ENCODE peak calls at places on chromosomes 11 and 22, in nine cellular contexts. R is cardiac muscle cell, E is K562, S is ovary, H is lower lobe of right lung, O is MM.1S, C is AG04450, Y is A549, P is WERI-Rb-1. N is an unnamed sample. For H3K9me3, the result is how much of the 10 kb centered on the place peaks cover.

GRCh38 chr11:73493838-73494598 is 103.9 kb downstream of the FAM168A start:
- DNase-seq in C (peak), S (no peak), R (peak), Y (peak), E (no peak), O (no peak), H (no peak), P (no peak), N (no peak)

GRCh38 chr11:72844356-72844755 is 30.1 kb downstream of the ATG16L2 start:
- DNase-seq in S (peak), E (no peak), H (no peak), Y (no peak), O (no peak), R (peak), C (peak), P (no peak), N (no peak)

GRCh38 chr22:39724390-39724789 is 153.8 kb downstream of the CACNA1I start:
- DNase-seq in E (peak), C (no peak), S (no peak), P (no peak), Y (peak), R (no peak), O (no peak), H (no peak), N (no peak)

GRCh38 chr11:67119577-67120391 is 721 bp downstream of the KDM2A start:
- DNase-seq in H (peak), Y (peak), C (no peak), P (no peak), S (peak), R (peak), E (peak), O (peak), N (peak)

GRCh38 chr11:130897262-130898182 is 18.8 kb downstream of the SNX19 start:
- DNase-seq in Y (peak), P (no peak), E (no peak), R (no peak), S (peak), C (peak), H (peak), O (no peak), N (no peak)

GRCh38 chr22:23685205-23685784 is 5.5 kb upstream of the RGL4 start:
- DNase-seq in P (no peak), C (no peak), S (no peak), O (no peak), R (no peak), E (peak), Y (no peak), H (no peak), N (no peak)

GRCh38 chr11:95279921-95280861 is 49.2 kb upstream of the SESN3 start:
- DNase-seq in O (no peak), S (no peak), Y (no peak), C (no peak), R (no peak), H (no peak), E (no peak), P (peak), N (no peak)

GRCh38 chr11:68670208-68670992 is 13.9 kb upstream of the GAL start:
- DNase-seq in Y (no peak), C (no peak), P (no peak), O (no peak), R (no peak), E (no peak), H (no peak), S (no peak), N (no peak)

GRCh38 chr11:84719935-84720577 is 907.1 kb downstream of the DLG2 start:
- DNase-seq in O (no peak), S (no peak), C (no peak), R (peak), Y (no peak), E (no peak), P (peak), H (peak), N (no peak)

GRCh38 chr11:33895752-33896137 is 3.9 kb upstream of the LMO2 start:
- DNase-seq in Y (no peak), H (no peak), P (peak), O (no peak), R (no peak), E (no peak), C (no peak), S (no peak), N (no peak)

GRCh38 chr11:121538054-121538453 is 85.3 kb upstream of the SORL1-AS1 start:
- DNase-seq in H (no peak), C (no peak), Y (no peak), P (no peak), O (peak), S (no peak), R (no peak), E (no peak), N (no peak)

GRCh38 chr11:8732748-8733241 is 50.2 kb downstream of the RPL27A start:
- DNase-seq in O (no peak), R (no peak), C (no peak), E (no peak), H (no peak), Y (no peak), P (no peak), S (peak), N (no peak)

GRCh38 chr22:23152238-23153114 is 7.2 kb downstream of the RAB36 start:
- DNase-seq in O (no peak), C (no peak), S (no peak), Y (no peak), E (no peak), H (no peak), P (no peak), R (no peak), N (no peak)

GRCh38 chr11:71927813-71928738 is at the start of gene XNDC1N:
- DNase-seq in R (peak), P (peak), S (peak), Y (peak), O (peak), H (peak), E (peak), C (peak), N (peak)

GRCh38 chr22:38233427-38233826 is 31.6 kb downstream of the MAFF start:
- DNase-seq in C (no peak), P (no peak), E (no peak), H (no peak), O (no peak), Y (no peak), R (no peak), S (no peak), N (no peak)

GRCh38 chr11:121889931-121890330 is 226.1 kb downstream of the BLID start:
- DNase-seq in Y (no peak), R (no peak), E (no peak), C (no peak), P (no peak), O (no peak), S (no peak), H (no peak), N (no peak)

GRCh38 chr22:47206819-47207218 is 444.4 kb downstream of the TBC1D22A start:
- DNase-seq in O (no peak), E (no peak), C (no peak), H (no peak), P (no peak), Y (no peak), S (no peak), R (no peak), N (no peak)

GRCh38 chr11:47461876-47462275 is 12.9 kb upstream of the RAPSN start:
- DNase-seq in R (no peak), S (no peak), E (no peak), O (no peak), C (no peak), P (no peak), H (no peak), Y (no peak), N (no peak)

DNA sequence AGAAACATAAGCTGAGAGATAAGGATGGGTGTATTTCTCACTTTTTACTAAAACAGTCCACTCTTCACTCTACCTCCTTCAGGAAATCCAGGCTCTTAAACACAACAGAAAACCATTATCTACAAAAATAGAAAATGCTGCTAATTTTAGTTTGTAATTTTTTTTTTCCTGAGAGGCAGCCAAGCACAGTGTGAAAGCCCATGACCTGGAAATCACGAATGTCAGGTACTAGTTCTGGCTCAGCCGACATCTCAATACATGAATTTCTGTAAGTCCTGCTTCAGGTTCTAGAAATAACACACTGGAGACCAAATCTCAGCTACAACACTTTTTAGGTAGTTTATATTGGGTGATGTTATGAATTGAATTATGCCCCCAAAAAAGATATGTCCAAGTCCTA is 308.9 kb downstream of the KCNA4 start:
- DNase-seq in R (no peak), Y (no peak), E (no peak), S (no peak), H (no peak), O (no peak), C (no peak), P (no peak), N (no peak)
- H3K9me3 ChIP-seq in R (under half), Y (under half), E (under half), S (under half), H (under half), O (under half), C (under half), P (under half), N (under half)

DNA sequence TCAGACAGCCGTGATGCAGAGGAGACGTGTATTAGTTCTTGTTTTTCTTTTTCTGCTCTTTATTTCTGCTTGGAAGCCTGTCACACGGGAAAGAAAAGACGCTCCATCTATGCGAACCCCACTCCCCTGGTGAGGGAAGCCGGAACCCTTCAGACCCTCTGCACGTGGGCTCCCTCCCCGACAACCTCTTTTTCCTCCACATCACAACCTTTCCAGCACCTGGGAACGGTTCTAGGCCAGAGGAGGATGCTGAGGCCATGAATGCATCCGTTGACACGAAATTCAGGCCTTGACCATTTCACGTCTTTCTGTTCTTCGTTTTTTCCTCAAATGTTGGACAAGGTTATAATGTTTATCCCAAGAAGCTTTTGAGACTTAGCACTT is 85.3 kb upstream of the WNT7B start:
- DNase-seq in O (no peak), H (no peak), R (no peak), C (no peak), S (no peak), E (no peak), P (no peak), Y (no peak), N (no peak)
- H3K27ac ChIP-seq in O (no peak), H (peak), R (no peak), C (no peak), S (peak), E (no peak), P (no peak), Y (no peak), N (no peak)

GRCh38 chr22:33789690-33790253 is 130.5 kb downstream of the LARGE1 start:
- DNase-seq in C (no peak), S (no peak), Y (no peak), O (no peak), P (no peak), E (no peak), R (no peak), H (no peak), N (no peak)
- H3K9me3 ChIP-seq in C (under half), S (under half), Y (under half), O (under half), P (under half), E (under half), R (under half), H (under half), N (under half)

DNA sequence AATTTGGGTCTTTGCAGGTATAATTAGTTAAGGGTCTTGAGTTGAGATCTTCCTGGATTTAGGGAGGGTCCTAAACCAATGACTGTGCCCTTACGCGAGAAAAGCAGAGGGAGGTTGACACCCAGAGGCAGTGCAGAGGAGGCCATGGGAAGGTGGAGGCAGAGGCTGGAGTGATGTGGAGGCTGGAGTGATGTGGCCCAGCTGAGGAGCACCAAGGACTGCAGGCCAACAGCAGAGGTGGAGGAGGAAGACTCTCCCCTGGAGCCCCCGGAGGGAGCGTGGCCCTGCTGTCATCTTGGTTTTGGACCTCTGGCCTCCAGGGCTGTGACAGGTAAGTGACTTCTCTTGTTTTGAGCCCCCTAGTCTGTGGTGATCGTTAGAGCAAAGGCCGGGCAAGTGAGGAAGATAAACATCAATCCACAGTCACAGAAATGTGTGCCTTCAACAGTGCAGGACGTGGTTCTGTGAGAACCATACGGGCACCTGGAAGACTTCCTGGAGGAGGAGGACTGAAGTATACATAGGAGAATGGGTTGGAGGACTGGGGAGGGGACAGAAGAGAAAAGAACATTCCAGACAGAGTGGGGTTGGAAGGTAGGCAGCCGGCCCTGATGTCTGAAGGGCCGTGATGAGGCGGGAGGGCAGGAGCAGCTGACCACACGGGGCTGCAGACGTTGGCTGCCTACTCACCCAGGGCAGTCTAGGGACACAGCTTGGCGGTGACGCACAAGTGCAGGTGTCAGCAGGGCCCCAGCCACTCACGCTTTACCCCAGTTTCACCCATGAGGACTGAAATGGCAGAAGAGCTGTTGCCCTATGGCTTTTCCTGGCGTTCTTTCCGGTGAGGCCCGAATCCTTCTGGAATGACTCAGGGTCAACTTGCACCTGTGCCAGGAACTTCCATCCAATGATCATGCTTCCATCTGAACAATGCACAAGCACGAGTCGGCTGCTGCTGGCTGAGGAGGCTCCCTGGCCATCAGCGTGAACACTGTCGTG is 270.2 kb downstream of the CTTN start:
- DNase-seq in R (no peak), E (no peak), H (peak), C (no peak), S (no peak), Y (no peak), P (no peak), O (no peak), N (no peak)
- H3K27ac ChIP-seq in R (no peak), E (no peak), H (no peak), C (no peak), S (no peak), Y (no peak), P (no peak), O (no peak), N (no peak)

GRCh38 chr11:17368551-17368950 is 17.0 kb downstream of the NCR3LG1 start:
- DNase-seq in Y (no peak), S (no peak), R (no peak), O (no peak), P (no peak), E (no peak), C (no peak), H (no peak), N (no peak)
- H3K9me3 ChIP-seq in Y (under half), S (under half), R (under half), O (under half), P (under half), E (under half), C (under half), H (under half), N (under half)

DNA sequence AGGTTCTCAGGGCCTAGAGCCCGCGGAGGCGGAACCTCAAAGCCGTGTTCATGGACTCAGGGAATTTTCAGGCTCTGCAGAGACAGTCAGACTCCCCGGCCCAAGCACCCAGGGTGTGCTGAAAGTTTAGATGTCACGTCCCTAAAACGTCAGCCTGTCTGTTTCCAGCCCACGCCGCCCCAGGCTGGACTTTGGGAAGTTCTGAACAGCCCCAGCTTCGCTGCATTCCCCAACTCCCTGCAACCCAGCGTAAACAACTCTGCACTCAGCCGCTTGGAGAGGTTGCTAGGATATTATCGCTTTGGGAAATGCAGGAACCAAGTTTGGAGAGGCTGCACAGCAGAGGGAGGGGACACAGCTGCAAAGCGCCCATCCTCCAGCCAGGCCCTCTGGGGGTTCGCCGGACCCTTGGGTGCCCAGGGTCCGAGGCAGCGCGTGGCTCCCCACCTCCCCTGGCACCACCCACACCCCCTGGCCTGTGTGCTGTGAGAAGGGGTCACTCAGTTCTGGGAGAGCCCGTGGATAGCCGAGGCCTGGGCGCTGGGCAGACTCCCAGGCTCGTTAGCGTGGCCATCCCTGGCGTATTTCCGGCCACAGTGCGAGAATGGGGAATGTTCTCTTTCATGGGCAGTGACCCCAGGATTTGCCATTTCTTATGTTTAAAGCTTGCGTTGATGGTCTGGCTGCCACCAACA is 120.5 kb upstream of the FGF3 start:
- DNase-seq in R (peak), C (no peak), O (no peak), H (peak), Y (no peak), S (peak), P (no peak), E (no peak), N (no peak)
- H3K27ac ChIP-seq in R (peak), C (peak), O (no peak), H (peak), Y (no peak), S (peak), P (no peak), E (no peak), N (no peak)

DNA sequence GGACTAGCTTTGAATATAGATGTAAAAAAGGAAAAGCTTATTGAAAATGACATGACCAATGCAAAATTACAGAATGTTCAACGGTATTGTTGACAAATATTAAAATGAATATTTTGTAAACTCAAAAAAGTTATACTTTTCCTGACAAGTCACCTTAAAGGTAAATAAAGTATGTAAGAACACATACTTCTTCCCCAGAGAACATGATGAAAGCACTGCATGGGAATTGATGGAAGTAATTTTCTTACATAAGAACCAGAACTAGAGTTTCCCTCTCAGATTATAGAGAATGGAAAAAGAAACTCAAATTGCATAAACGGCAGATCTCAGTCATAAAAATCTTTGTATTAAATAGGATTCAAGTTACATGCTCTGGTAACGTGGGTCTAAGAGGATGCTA is at the start of gene OR4P4:
- DNase-seq in H (no peak), S (no peak), E (no peak), P (no peak), C (no peak), O (no peak), R (no peak), Y (no peak), N (no peak)
- H3K9me3 ChIP-seq in H (under half), S (under half), E (under half), P (under half), C (under half), O (under half), R (under half), Y (under half), N (under half)

DNA sequence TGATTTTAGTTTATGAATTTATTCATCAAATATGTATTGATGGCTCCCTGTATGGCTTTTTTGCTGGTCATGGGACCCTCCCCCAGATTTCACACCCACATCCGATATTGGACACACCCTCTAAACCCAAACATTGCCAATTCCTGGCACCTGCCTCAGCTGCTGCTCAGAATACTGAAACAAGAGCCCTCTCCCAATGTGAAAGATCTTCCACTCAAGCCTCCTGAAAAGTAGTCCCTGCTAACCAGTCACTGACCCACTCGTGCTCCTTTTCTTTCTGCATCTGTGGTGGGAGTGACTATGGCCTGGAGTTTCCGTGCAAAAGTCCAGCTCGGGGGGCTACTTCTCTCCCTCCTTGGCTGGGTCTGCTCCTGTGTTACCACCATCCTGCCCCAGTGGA is at the start of gene CLDN25:
- DNase-seq in R (no peak), O (no peak), H (no peak), S (no peak), E (no peak), P (no peak), C (no peak), Y (no peak), N (no peak)
- H3K27ac ChIP-seq in R (no peak), O (no peak), H (no peak), S (no peak), E (no peak), P (no peak), C (no peak), Y (no peak), N (no peak)

GRCh38 chr22:48851933-48852549 is 975.6 kb downstream of the BRD1 start:
- DNase-seq in E (no peak), Y (no peak), R (no peak), P (no peak), O (no peak), H (no peak), C (no peak), S (no peak), N (no peak)
- H3K9me3 ChIP-seq in E (under half), Y (under half), R (under half), P (under half), O (under half), H (under half), C (half or more), S (under half), N (under half)